ENCODE peak calls at places on chromosomes 2 and 18, in eight cellular contexts. V is cardiac septum; O is activated CD8-positive, alpha-beta memory T cell treated with anti-CD3 and anti-CD28 coated beads, Interleukin-2, amount 10 ng/mL, durations not matched to agents 7 days and 5 days; A is ascending aorta; Y is mesenchymal stem cell; W is activated CD4-positive, alpha-beta T cell treated with anti-CD3 and anti-CD28 coated beads for 36 hours; B is RPMI7951; H is left ventricle myocardium superior. E is an unnamed sample.
A peak's percentile ranks its signal among the peaks of the same experiment; 100 is the strongest.

GRCh38 chr18:23217781-23218180 is 82.5 kb downstream of the CABLES1 start:
- DNase-seq in A (no peak), W (no peak), O (no peak), B (no peak), Y (no peak), H (no peak), V (no peak), E (no peak)

GRCh38 chr2:25672500-25673169 is 742 bp downstream of the DTNB start:
- DNase-seq in Y (peak; percentile 37), V (no peak), W (peak; percentile 84), A (peak; percentile 14), H (peak; percentile 66), B (peak; percentile 50), O (peak; percentile 84), E (peak; percentile 21)

GRCh38 chr2:1446281-1446680 is 33.0 kb downstream of the TPO start:
- DNase-seq in O (no peak), V (no peak), W (no peak), B (peak; percentile 54), H (no peak), Y (no peak), A (no peak), E (no peak)

GRCh38 chr2:41990688-41991087 is 57.1 kb upstream of the PKDCC start:
- DNase-seq in A (no peak), Y (peak; percentile 80), W (no peak), V (no peak), O (no peak), B (no peak), H (no peak), E (no peak)

GRCh38 chr2:109396338-109397180 is 217.2 kb downstream of the SEPTIN10 start:
- DNase-seq in W (peak; percentile 57), V (no peak), A (no peak), Y (no peak), B (no peak), H (no peak), O (no peak), E (no peak)

GRCh38 chr2:70069049-70069448 is 18.2 kb upstream of the PCBP1 start:
- DNase-seq in H (no peak), B (no peak), V (no peak), A (no peak), W (peak; percentile 84), Y (no peak), O (peak; percentile 88), E (no peak)

GRCh38 chr2:161369311-161369710 is 46.8 kb upstream of the TBR1 start:
- DNase-seq in A (no peak), W (no peak), B (no peak), H (no peak), O (no peak), V (no peak), Y (no peak), E (no peak)

GRCh38 chr2:162085090-162085891 is 11.3 kb upstream of the DPP4 start:
- DNase-seq in H (no peak), A (no peak), V (no peak), B (peak; percentile 95), W (no peak), Y (peak; percentile 94), O (no peak), E (no peak)

GRCh38 chr2:42954227-42954962 is 162.0 kb upstream of the HAAO start:
- DNase-seq in B (peak; percentile 75), V (no peak), A (no peak), Y (peak; percentile 51), O (no peak), H (no peak), W (no peak), E (no peak)

GRCh38 chr2:118202707-118203303 is 114.5 kb downstream of the INSIG2 start:
- DNase-seq in B (peak; percentile 39), A (no peak), O (peak; percentile 65), V (no peak), Y (peak; percentile 43), W (peak; percentile 75), H (peak; percentile 35), E (no peak)

GRCh38 chr18:67117804-67118203 is 398.7 kb downstream of the DSEL start:
- DNase-seq in W (no peak), A (no peak), V (no peak), Y (peak; percentile 28), B (no peak), H (no peak), O (no peak), E (no peak)

GRCh38 chr2:147327636-147328035 is 517.2 kb upstream of the ACVR2A start:
- DNase-seq in W (peak; percentile 51), H (no peak), O (peak; percentile 47), Y (no peak), V (no peak), A (no peak), B (peak; percentile 24), E (no peak)

GRCh38 chr18:31791817-31792579 is 31.3 kb upstream of the SLC25A52 start:
- DNase-seq in A (no peak), H (no peak), Y (no peak), V (no peak), O (no peak), W (no peak), B (no peak), E (no peak)

GRCh38 chr2:39902103-39902502 is 123.0 kb upstream of the THUMPD2 start:
- DNase-seq in H (no peak), Y (peak; percentile 64), A (no peak), V (no peak), O (no peak), W (peak; percentile 9), B (peak; percentile 59), E (no peak)

GRCh38 chr2:174971868-174972781 is 33.1 kb downstream of the CHN1 start:
- DNase-seq in O (no peak), H (no peak), V (no peak), A (no peak), W (no peak), B (peak; percentile 94), Y (peak; percentile 53), E (no peak)

GRCh38 chr2:168915433-168916328 is 14.6 kb downstream of the G6PC2 start:
- DNase-seq in A (no peak), O (no peak), B (no peak), Y (no peak), W (no peak), V (no peak), H (no peak), E (no peak)

GRCh38 chr2:86396304-86396785 is 44.8 kb upstream of the KDM3A start:
- DNase-seq in O (no peak), B (peak; percentile 63), H (no peak), W (peak; percentile 35), A (no peak), Y (no peak), V (no peak), E (peak; percentile 0)

GRCh38 chr2:200363279-200363678 is 56.8 kb downstream of the SPATS2L start:
- DNase-seq in H (no peak), B (no peak), V (no peak), A (no peak), Y (no peak), W (no peak), O (no peak), E (no peak)

GRCh38 chr2:201440182-201440581 is 11.1 kb downstream of the TRAK2 start:
- DNase-seq in O (no peak), V (no peak), Y (no peak), B (no peak), A (no peak), H (no peak), W (no peak), E (no peak)

GRCh38 chr2:223585691-223586090 is 16.5 kb downstream of the SCG2 start:
- DNase-seq in H (no peak), O (no peak), V (no peak), Y (peak; percentile 83), A (no peak), W (no peak), B (peak; percentile 59), E (peak; percentile 80)

GRCh38 chr2:212911011-212911410 is 240.4 kb downstream of the IKZF2 start:
- DNase-seq in O (no peak), W (peak; percentile 11), Y (no peak), B (no peak), A (no peak), V (no peak), H (no peak), E (no peak)

GRCh38 chr2:235098273-235098672 is 146.5 kb downstream of the SH3BP4 start:
- DNase-seq in W (no peak), A (no peak), Y (no peak), O (no peak), H (no peak), V (no peak), B (no peak), E (peak; percentile 38)

GRCh38 chr2:53594586-53594918 is 173.1 kb upstream of the CHAC2 start:
- DNase-seq in A (no peak), V (no peak), O (no peak), W (no peak), H (no peak), B (no peak), Y (no peak), E (no peak)